ENCODE peak calls at places on chromosomes 12 and 14, in five cellular contexts. E is HL-60, S is BE2C, V is psoas muscle, L is BJ. H is an unnamed sample.

GRCh38 chr12:1373887-1374286 is 220.5 kb downstream of the FBXL14 start:
- DNase-seq in E (no peak), S (no peak), L (peak), V (no peak), H (no peak)

GRCh38 chr14:44657688-44658388 is 150.8 kb upstream of the FSCB start:
- DNase-seq in L (no peak), S (no peak), V (no peak), E (no peak), H (no peak)

GRCh38 chr12:55727643-55728184 is 1.1 kb downstream of the CD63 start:
- DNase-seq in V (peak), L (no peak), E (no peak), S (peak), H (no peak)

GRCh38 chr12:72236071-72236705 is 36.0 kb upstream of the TRHDE start:
- DNase-seq in E (no peak), V (no peak), S (no peak), L (no peak), H (no peak)

GRCh38 chr14:104973215-104974145 is 4.7 kb downstream of the AHNAK2 start:
- DNase-seq in E (no peak), V (peak), L (peak), S (peak), H (no peak)

GRCh38 chr14:71588028-71588427 is 344.2 kb upstream of the RGS6 start:
- DNase-seq in S (no peak), L (no peak), V (no peak), E (no peak), H (no peak)

GRCh38 chr12:108649126-108649525 is 15.4 kb upstream of the SELPLG start:
- DNase-seq in E (no peak), S (no peak), L (no peak), V (no peak), H (no peak)

GRCh38 chr12:117331691-117332090 is 29.7 kb downstream of the NOS1 start:
- DNase-seq in L (no peak), V (no peak), E (no peak), S (no peak), H (no peak)

GRCh38 chr12:12990700-12991468 is 9.2 kb downstream of the HEBP1 start:
- DNase-seq in L (no peak), S (no peak), V (no peak), E (no peak), H (no peak)

DNA sequence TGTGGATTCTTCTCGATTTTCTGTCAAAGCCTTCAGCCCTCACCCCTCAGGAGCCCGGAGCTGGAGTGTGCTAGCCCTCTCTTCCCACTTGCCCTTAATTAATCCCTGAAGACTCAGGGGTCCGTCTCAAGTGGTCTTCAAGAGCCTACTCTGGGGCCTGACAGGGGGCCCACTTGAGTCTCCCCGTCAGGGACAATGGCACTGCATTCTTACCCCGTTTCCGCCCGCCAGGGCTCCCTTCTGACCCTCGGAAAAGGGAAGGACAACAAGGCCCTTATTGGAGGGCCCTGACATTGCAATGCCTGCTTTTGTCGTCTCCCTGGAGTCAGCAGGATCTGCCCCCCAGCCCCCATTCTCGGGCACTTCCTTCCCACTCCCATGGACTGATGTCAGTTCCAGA is 34.4 kb downstream of the TBX3 start:
- DNase-seq in V (no peak), S (no peak), E (no peak), L (no peak), H (no peak)
- H3K4me3 ChIP-seq in V (no peak), S (no peak), E (no peak), L (no peak), H (no peak)

GRCh38 chr14:99775351-99775750 is 17.9 kb upstream of the EML1 start:
- DNase-seq in S (no peak), E (no peak), L (no peak), V (no peak), H (no peak)

GRCh38 chr14:99774204-99774497 is 19.1 kb upstream of the EML1 start:
- DNase-seq in E (no peak), S (no peak), L (no peak), V (no peak), H (no peak)

GRCh38 chr14:99774526-99775307 is 18.5 kb upstream of the EML1 start:
- DNase-seq in E (no peak), V (no peak), L (no peak), S (peak), H (no peak)

GRCh38 chr14:99772371-99773283 is 20.6 kb upstream of the EML1 start:
- DNase-seq in L (no peak), E (no peak), S (no peak), V (no peak), H (no peak)

DNA sequence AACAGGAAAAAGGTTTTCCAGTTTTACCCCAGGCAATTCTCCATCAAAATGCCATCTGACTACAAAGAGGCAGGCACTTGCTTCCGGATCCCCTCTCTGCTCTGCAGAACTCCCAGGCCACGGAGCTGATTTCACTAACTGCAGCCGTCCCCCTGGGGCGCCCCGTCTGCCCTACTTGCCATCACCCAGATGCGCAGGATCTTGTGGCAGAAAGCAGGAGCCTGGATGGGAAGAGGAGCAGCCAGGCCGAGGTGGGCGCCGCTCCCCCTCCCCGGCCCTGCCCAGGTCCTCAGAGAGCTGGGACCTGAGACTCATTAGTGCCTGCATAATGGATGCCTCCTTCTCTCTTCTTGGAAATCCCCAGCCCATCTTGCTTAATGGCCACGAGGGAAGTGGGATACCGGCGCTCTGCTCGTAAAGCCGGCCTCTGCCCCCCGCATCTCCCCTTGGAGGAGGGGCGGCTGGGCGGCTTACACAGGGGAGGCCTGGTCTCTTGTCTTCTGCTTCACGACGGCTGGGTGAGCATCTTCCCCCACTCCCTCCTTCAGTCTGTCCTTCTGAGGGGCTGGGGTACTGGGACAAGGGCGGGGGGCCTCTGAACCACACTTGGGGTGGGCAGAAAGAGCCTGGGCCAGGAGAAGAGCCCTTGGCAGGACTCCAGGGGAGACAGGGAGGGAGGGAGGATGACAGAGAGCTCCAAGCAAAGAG is 19.6 kb upstream of the EML1 start:
- DNase-seq in V (no peak), S (peak), E (no peak), L (no peak), H (no peak)
- H3K4me3 ChIP-seq in V (no peak), S (no peak), E (no peak), L (no peak), H (no peak)

GRCh38 chr12:131927110-131928079 is 1.7 kb upstream of the PUS1 start:
- DNase-seq in L (no peak), V (peak), E (no peak), S (no peak), H (no peak)
- H3K4me3 ChIP-seq in L (no peak), V (no peak), E (no peak), S (no peak), H (no peak)

GRCh38 chr12:14259481-14260010 is 105.9 kb upstream of the ATF7IP start:
- DNase-seq in V (no peak), S (no peak), E (no peak), L (no peak), H (no peak)
- H3K4me3 ChIP-seq in V (peak), S (no peak), E (no peak), L (no peak), H (no peak)

GRCh38 chr12:14874882-14875281 is 10.8 kb downstream of the MGP start:
- DNase-seq in V (no peak), L (no peak), S (no peak), E (no peak), H (no peak)

GRCh38 chr12:14876833-14877232 is 8.8 kb downstream of the MGP start:
- DNase-seq in V (no peak), L (no peak), E (no peak), S (no peak), H (no peak)

GRCh38 chr12:14871247-14871646 is 14.4 kb downstream of the MGP start:
- DNase-seq in E (no peak), S (no peak), V (no peak), L (no peak), H (no peak)

GRCh38 chr12:14871886-14872285 is 13.8 kb downstream of the MGP start:
- DNase-seq in V (no peak), L (no peak), E (no peak), S (no peak), H (no peak)

DNA sequence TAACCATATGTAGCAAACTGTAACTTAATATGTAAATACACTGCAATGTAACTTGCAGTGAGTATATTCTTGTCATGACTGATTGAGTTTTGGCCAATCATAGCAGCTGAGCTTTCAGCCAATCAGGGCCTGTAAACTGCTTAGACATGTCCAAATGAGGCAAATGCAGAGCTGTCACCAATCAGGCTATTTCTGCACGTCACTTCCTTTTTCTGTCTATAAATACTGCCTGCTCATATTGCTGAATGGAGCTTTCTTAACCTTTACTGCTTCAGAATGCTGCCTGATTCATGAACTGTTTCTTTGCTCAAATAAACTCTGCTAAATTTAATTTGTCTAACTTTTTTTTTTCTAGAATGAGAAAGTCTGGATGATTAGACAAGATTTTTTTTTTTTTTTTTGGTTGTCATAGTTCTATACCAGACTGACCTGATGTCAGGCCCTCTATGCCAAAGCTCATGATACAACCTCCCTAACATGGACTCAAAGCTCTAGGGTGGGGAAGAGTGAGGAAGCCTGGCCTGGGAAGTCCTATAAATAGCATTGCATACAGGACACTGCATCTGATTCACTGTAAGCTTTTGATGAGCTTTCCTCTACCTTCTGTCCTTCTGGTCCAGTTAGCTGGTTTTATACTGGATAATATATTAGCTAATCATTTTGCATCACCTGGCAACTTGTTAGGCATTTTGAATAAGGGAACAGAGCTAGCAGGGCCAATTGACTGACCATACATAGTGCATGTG is 12.0 kb downstream of the MGP start:
- DNase-seq in E (peak), L (no peak), S (no peak), V (no peak), H (no peak)
- H3K4me3 ChIP-seq in E (no peak), L (no peak), S (no peak), V (no peak), H (no peak)

GRCh38 chr12:62436164-62436503 is 30.5 kb upstream of the MON2 start:
- DNase-seq in V (peak), S (peak), E (no peak), L (no peak), H (no peak)
- H3K4me3 ChIP-seq in V (no peak), S (peak), E (no peak), L (no peak), H (no peak)

DNA sequence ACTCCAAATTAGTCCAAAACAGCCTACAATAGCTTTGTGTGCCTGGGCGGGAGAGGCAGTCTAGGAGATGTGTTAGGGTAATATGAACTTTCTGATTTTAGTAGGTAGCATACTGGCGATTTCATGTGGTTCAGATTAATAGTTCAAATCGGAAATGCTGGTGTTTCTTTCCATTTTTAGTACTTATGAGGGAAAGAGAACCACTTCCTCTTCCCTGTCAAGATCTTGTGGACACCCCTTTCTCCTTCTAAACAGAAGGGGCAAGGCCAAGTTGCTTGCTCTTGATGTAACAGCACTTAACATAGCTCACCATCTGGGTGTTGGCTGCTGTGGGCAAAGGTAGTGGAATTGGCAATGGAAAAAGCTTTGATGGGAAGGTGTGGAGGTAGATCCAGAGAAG is 32.2 kb upstream of the IGF1 start:
- DNase-seq in E (no peak), V (no peak), L (no peak), S (no peak), H (no peak)
- H3K4me3 ChIP-seq in E (no peak), V (no peak), L (no peak), S (no peak), H (no peak)

GRCh38 chr12:58919271-58920101 is 818 bp downstream of the LRIG3 start:
- DNase-seq in V (no peak), E (no peak), L (no peak), S (no peak), H (no peak)
- H3K4me3 ChIP-seq in V (peak), E (no peak), L (peak), S (peak), H (no peak)

GRCh38 chr14:65180725-65181025 is 78.4 kb upstream of the MAX start:
- DNase-seq in S (no peak), E (no peak), L (no peak), V (no peak), H (no peak)
- H3K4me3 ChIP-seq in S (no peak), E (no peak), L (no peak), V (no peak), H (no peak)

DNA sequence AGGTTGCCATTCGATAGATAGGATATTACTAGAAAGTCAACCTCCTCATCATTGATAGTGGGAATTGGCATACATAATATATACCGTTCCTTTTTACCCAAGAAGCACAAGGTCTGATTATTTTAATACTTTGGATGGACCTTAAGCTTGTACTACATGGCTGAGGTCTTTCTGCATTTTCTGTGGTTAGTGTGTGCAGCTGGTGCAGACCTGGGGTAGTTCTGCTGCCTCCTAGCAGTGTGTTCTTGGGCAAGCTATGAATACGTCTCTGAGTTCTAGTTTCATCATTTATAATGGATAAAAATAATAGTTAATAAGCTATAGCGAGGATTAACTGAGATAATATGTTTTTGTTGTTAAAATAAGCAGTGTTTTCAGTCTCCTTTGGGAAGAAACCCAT is 2.2 kb downstream of the ZDHHC17 start:
- DNase-seq in V (no peak), E (no peak), S (no peak), L (no peak), H (no peak)
- H3K4me3 ChIP-seq in V (peak), E (no peak), S (no peak), L (no peak), H (no peak)